ENCODE peak calls at places on chromosome 2, in six cellular contexts. U is mesendoderm, S is mesenchymal stem cell, Y is IMR-90, F is H1, Z is trophoblast cell. E is an unnamed sample.

GRCh38 chr2:158045362-158045761 is 56.3 kb upstream of the UPP2 start:
- DNase-seq in U (peak), S (no peak), Y (no peak), F (no peak), Z (no peak), E (no peak)

GRCh38 chr2:238601433-238602222 is 174.9 kb downstream of the ASB1 start:
- DNase-seq in U (no peak), S (peak), Y (peak), F (no peak), Z (no peak), E (no peak)

GRCh38 chr2:12020833-12021469 is 274.5 kb downstream of the LPIN1 start:
- DNase-seq in U (no peak), S (no peak), Y (no peak), F (no peak), Z (no peak), E (no peak)

GRCh38 chr2:68193774-68194372 is 36.2 kb downstream of the PNO1 start:
- DNase-seq in U (no peak), S (peak), Y (peak), F (no peak), Z (no peak), E (no peak)

GRCh38 chr2:96508521-96509113 is 3.5 kb upstream of the NEURL3 start:
- DNase-seq in U (no peak), S (no peak), Y (no peak), F (no peak), Z (no peak), E (no peak)

GRCh38 chr2:221501210-221501882 is 70.8 kb downstream of the EPHA4 start:
- DNase-seq in U (no peak), S (peak), Y (peak), F (no peak), Z (no peak), E (no peak)

GRCh38 chr2:112312821-112313220 is 37.4 kb downstream of the ZC3H6 start:
- DNase-seq in U (no peak), S (no peak), Y (no peak), F (no peak), Z (no peak), E (no peak)

GRCh38 chr2:115603285-115603684 is 1160.8 kb downstream of the DPP10 start:
- DNase-seq in U (no peak), S (no peak), Y (no peak), F (no peak), Z (no peak), E (no peak)

GRCh38 chr2:1132328-1132964 is 181.8 kb downstream of the SNTG2 start:
- DNase-seq in U (no peak), S (no peak), Y (no peak), F (no peak), Z (no peak), E (no peak)

GRCh38 chr2:81324046-81324445 is 1019.5 kb upstream of the LRRTM1 start:
- DNase-seq in U (peak), S (peak), Y (no peak), F (no peak), Z (no peak), E (no peak)

GRCh38 chr2:160294339-160294803 is 94.3 kb upstream of the ITGB6 start:
- DNase-seq in U (no peak), S (peak), Y (peak), F (no peak), Z (peak), E (no peak)

GRCh38 chr2:20580690-20581437 is 70.0 kb downstream of the HS1BP3 start:
- DNase-seq in U (no peak), S (no peak), Y (peak), F (no peak), Z (no peak), E (no peak)

GRCh38 chr2:23620841-23621341 is 235.9 kb downstream of the KLHL29 start:
- DNase-seq in U (no peak), S (peak), Y (peak), F (no peak), Z (no peak), E (no peak)

GRCh38 chr2:220046507-220046906 is 419.1 kb downstream of the SLC4A3 start:
- DNase-seq in U (peak), S (no peak), Y (no peak), F (no peak), Z (peak), E (no peak)

GRCh38 chr2:63658176-63658968 is 69.6 kb downstream of the MDH1 start:
- DNase-seq in U (no peak), S (peak), Y (peak), F (no peak), Z (no peak), E (no peak)

GRCh38 chr2:206084870-206085741 is 868 bp downstream of the INO80D start:
- DNase-seq in U (peak), S (peak), Y (no peak), F (peak), Z (no peak), E (peak)

GRCh38 chr2:191515536-191515935 is 162.4 kb upstream of the NABP1 start:
- DNase-seq in U (no peak), S (no peak), Y (no peak), F (no peak), Z (no peak), E (no peak)

GRCh38 chr2:1742680-1743395 is 1.5 kb downstream of the PXDN start:
- DNase-seq in U (peak), S (peak), Y (peak), F (peak), Z (peak), E (peak)

GRCh38 chr2:73739101-73739500 is 2.0 kb upstream of the TPRKB start:
- DNase-seq in U (no peak), S (no peak), Y (no peak), F (no peak), Z (peak), E (no peak)

GRCh38 chr2:222318712-222319575 is 20.1 kb upstream of the PAX3 start:
- DNase-seq in U (no peak), S (peak), Y (no peak), F (peak), Z (peak), E (peak)

GRCh38 chr2:68774569-68775271 is 40.1 kb downstream of the ARHGAP25 start:
- DNase-seq in U (no peak), S (no peak), Y (peak), F (no peak), Z (no peak), E (no peak)

GRCh38 chr2:40797115-40797514 is 345.2 kb upstream of the SLC8A1 start:
- DNase-seq in U (no peak), S (no peak), Y (peak), F (no peak), Z (no peak), E (no peak)

GRCh38 chr2:167670588-167670987 is 576.8 kb downstream of the STK39 start:
- DNase-seq in U (no peak), S (no peak), Y (no peak), F (no peak), Z (no peak), E (no peak)

DNA sequence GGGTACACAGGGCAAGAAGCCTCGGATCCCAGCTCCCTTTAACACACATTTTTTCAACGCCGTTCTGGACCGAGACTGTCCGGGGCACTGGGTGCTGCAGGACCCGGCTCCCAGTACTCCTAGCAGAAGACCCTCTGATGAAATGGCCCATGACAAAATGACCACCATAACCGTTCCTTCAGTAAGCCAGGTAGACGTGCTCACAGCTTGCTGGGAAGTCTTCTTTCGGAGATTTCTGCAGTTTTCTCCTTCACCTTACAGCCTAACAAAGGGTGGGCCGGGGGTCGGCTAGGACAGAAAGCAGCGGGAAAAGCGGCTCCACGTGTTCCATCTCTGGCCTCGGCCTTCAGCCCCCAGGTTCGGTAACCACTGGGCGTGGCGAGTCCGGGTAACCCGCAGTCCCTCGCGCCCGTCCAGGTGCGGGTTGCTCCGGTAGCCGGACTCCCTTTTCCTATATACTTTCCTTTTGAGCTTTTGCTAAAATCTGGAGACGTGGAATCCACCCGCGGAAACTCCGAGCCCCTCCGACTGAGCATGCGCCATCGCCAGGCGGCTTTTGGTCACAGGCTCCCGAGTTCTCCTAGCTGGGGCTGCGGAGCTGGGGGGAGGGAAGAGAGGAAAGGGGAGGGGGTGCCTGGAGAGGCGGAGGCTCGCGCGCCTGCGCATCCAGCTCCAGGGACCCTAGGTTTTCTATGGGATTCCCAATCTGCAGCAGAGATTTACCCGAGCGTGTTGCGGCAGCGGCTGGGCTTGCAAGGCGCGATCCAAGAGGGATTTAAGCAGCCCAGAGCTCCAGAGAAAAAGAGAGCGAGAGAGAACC is at the start of gene VSNL1:
- DNase-seq in U (peak), S (peak), Y (peak), F (peak), Z (peak), E (peak)
- H3K4ac ChIP-seq in U (peak), S (peak), Y (peak), F (peak), Z (no peak), E (no peak)

GRCh38 chr2:128639693-128640092 is 321.0 kb upstream of the HS6ST1 start:
- DNase-seq in U (peak), S (no peak), Y (no peak), F (no peak), Z (no peak), E (no peak)
- H2AK5ac ChIP-seq in U (peak), S (no peak), Y (no peak), F (peak), Z (no peak), E (peak)

GRCh38 chr2:170714156-170715061 is 728 bp upstream of the SP5 start:
- DNase-seq in U (peak), S (no peak), Y (no peak), F (no peak), Z (peak), E (peak)

GRCh38 chr2:170715062-170715931 is at the start of gene SP5:
- DNase-seq in U (peak), S (peak), Y (peak), F (peak), Z (peak), E (peak)

GRCh38 chr2:170717599-170717963 is 2.4 kb downstream of the SP5 start:
- DNase-seq in U (no peak), S (no peak), Y (no peak), F (no peak), Z (no peak), E (no peak)

GRCh38 chr2:170716851-170717598 is 1.9 kb downstream of the SP5 start:
- DNase-seq in U (peak), S (peak), Y (peak), F (peak), Z (no peak), E (peak)

DNA sequence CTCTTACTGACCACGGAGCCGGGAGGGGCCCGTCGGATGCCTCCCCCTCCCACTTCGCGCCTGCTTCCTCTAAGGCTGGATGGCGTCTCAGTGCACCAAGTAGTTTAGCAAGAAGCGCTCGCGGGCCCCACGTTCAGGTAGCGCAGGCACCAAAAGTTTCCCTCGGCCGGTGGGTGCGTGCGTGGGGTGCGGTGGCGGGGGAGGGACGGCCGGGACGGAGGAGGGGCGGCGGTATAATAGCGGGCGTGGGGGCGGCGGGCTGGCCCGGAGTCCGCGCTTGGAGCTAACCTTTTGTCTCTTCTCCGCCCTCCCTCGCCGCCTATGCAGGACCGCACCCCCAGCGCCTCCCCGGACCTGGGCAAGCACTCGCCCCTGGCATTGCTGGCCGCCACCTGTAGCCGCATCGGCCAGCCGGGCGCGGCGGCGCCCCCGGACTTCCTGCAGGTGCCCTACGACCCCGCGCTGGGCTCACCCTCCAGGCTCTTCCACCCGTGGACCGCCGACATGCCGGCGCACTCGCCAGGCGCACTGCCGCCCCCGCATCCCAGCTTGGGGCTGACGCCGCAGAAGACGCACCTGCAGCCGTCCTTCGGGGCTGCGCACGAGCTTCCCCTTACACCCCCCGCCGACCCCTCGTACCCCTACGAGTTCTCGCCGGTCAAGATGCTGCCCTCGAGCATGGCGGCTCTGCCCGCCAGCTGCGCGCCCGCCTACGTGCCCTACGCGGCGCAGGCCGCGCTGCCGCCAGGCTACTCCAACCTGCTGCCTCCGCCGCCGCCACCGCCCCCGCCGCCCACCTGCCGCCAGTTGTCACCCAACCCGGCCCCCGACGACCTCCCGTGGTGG is 1.0 kb downstream of the SP5 start:
- DNase-seq in U (peak), S (no peak), Y (no peak), F (peak), Z (no peak), E (no peak)
- H3K4me3 ChIP-seq in U (peak), S (peak), Y (no peak), F (peak), Z (no peak), E (peak)

DNA sequence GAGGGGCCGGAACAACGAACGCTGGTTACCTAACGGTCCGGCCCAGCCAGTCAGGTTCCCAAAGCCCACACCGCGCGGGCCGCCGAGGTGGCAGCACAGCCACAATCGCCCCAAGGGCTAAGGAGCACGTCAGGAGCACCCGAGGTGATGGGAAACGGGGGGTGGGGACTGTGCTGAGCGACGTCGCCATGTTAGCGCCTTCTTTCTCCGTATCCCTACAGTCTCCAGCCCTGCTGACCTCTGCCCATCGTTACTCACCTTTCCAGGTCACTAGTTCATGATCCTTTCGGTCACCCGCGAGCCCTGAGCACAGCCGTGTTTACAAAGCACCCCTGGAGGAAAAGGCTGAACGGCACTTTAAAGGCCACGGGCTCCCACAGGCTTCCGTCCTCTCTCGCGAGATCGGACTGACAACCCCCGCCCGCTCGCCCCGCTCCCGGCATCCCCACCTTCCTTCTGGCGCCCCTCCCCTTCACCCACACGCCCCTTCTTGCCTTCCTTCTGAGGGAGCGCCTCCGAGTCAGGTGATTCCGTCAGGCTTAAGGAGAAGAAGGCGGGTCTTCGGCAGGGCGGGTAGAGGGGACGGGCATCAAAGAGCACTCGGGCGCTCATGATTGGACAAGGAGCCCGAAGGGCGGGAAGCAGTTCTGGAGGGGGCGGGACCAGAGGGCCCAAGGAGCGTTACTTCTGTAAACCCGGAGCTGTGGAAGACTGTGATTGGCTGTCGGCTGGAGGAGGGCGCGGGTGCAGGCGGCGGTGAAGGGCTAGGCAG is at the start of gene ATF2:
- DNase-seq in U (peak), S (peak), Y (peak), F (peak), Z (peak), E (peak)
- H3K4ac ChIP-seq in U (peak), S (peak), Y (peak), F (peak), Z (peak), E (peak)

DNA sequence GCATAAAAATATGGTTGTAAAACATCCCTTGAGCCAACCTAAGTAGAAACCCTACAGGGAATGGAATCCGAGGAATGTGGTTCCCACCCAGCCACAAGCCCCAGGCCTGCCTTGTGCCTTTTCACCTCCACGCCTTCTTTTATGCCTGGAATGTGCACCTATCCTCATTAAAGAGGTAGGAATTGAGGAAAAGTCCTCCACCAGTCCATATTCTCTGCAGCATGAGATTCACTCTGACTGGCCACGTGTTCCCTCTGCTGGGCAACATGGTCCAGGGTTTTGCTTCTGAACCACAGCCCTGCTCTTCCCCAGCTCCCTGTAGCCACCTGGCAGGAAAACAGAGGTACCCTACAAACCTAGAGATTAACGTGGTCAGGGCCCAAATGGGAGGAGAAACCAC is 787.9 kb upstream of the RAB6C start:
- DNase-seq in U (peak), S (no peak), Y (no peak), F (peak), Z (peak), E (peak)
- H2AK5ac ChIP-seq in U (peak), S (no peak), Y (no peak), F (peak), Z (no peak), E (no peak)